ENCODE peak calls at places on chromosome 5, in nine cellular contexts. D is iris pigment epithelial cell; R is naive thymus-derived CD8-positive, alpha-beta T cell; X is stomach; Q is NCI-H1105 treated with DMSO at 0.1 percent for 48 hours; V is activated T-cell treated with anti-CD3 and anti-CD28 coated beads for 48 hours; H is stimulated activated naive CD8-positive, alpha-beta T cell treated with anti-CD3 and anti-CD28 coated beads, Interleukin-15, Interleukin-2, amounts not matched to agents 100 U/mL and 50 U/mL, for 24 hours; K is astrocyte; E is NCI-H1092. O is an unnamed sample.

GRCh38 chr5:112388010-112388553 is 31.0 kb downstream of the EPB41L4A start:
- DNase-seq in D (no peak), X (no peak), H (no peak), V (no peak), K (no peak), E (no peak), Q (no peak), R (no peak), O (peak)

GRCh38 chr5:177336112-177336511 is 15.4 kb downstream of the LMAN2 start:
- DNase-seq in X (no peak), E (no peak), R (no peak), K (no peak), Q (no peak), V (peak), D (no peak), H (peak), O (no peak)

GRCh38 chr5:132283423-132284043 is 10.7 kb upstream of the SLC22A4 start:
- DNase-seq in H (no peak), K (no peak), V (no peak), R (no peak), D (peak), X (peak), E (no peak), Q (no peak), O (no peak)

GRCh38 chr5:84381501-84382362 is 2.9 kb downstream of the EDIL3 start:
- DNase-seq in Q (no peak), V (no peak), D (peak), K (peak), X (no peak), E (no peak), R (no peak), H (no peak), O (peak)

GRCh38 chr5:36934740-36935356 is 58.3 kb downstream of the NIPBL start:
- DNase-seq in K (no peak), E (no peak), D (peak), R (no peak), H (peak), X (no peak), V (no peak), Q (no peak), O (no peak)

GRCh38 chr5:36683821-36684434 is 77.5 kb downstream of the SLC1A3 start:
- DNase-seq in Q (no peak), R (no peak), X (no peak), D (no peak), V (no peak), K (no peak), H (no peak), E (no peak), O (no peak)

GRCh38 chr5:115452791-115453190 is 91.8 kb downstream of the FEM1C start:
- DNase-seq in H (no peak), R (no peak), V (no peak), D (peak), E (no peak), X (no peak), K (peak), Q (no peak), O (no peak)

GRCh38 chr5:6730407-6730806 is 17.2 kb downstream of the TENT4A start:
- DNase-seq in K (no peak), V (no peak), X (no peak), H (no peak), Q (no peak), R (no peak), D (no peak), E (no peak), O (no peak)

GRCh38 chr5:139808481-139809330 is 13.1 kb downstream of the PSD2 start:
- DNase-seq in R (no peak), X (no peak), K (no peak), H (peak), D (peak), Q (no peak), E (no peak), V (peak), O (no peak)

GRCh38 chr5:119476341-119476740 is 24.0 kb downstream of the HSD17B4 start:
- DNase-seq in E (no peak), D (no peak), Q (no peak), H (no peak), V (no peak), R (no peak), X (no peak), K (no peak), O (no peak)

GRCh38 chr5:9042241-9042640 is 503.6 kb downstream of the SEMA5A start:
- DNase-seq in V (no peak), D (no peak), X (no peak), R (no peak), E (no peak), K (no peak), Q (no peak), H (no peak), O (no peak)

GRCh38 chr5:88780731-88781130 is 102.3 kb downstream of the MEF2C start:
- DNase-seq in H (no peak), K (no peak), X (no peak), Q (no peak), D (no peak), V (no peak), E (no peak), R (no peak), O (no peak)

GRCh38 chr5:174309131-174309845 is 263.8 kb downstream of the NSG2 start:
- DNase-seq in R (no peak), D (no peak), X (no peak), K (no peak), V (no peak), H (no peak), Q (no peak), E (no peak), O (no peak)

O was measured in NCI-H1417 treated with DMSO at 0.1 percent for 48 hours.